ENCODE peak calls at places on chromosome 10, in six cellular contexts. One of them, this sample, is unnamed.

GRCh38 chr10:69492091-69492745 is 41.0 kb downstream of the TSPAN15 start:
- DNase-seq in NCI-H446: peak
- DNase-seq in GM12891: no peak
- DNase-seq in dermis microvascular lymphatic vessel endothelial cell: no peak
- DNase-seq in SK-MEL-5: no peak
- DNase-seq in stimulated activated CD8-positive, alpha-beta memory T cell treated with anti-CD3 and anti-CD28 coated beads, Interleukin-15, amount 100 ng/mL, for 24 hours: no peak
- DNase-seq in this sample: no peak

GRCh38 chr10:128324058-128324457 is 197.8 kb upstream of the MKI67 start:
- DNase-seq in NCI-H446: no peak
- DNase-seq in GM12891: no peak
- DNase-seq in dermis microvascular lymphatic vessel endothelial cell: no peak
- DNase-seq in SK-MEL-5: peak
- DNase-seq in stimulated activated CD8-positive, alpha-beta memory T cell treated with anti-CD3 and anti-CD28 coated beads, Interleukin-15, amount 100 ng/mL, for 24 hours: no peak
- DNase-seq in this sample: no peak

GRCh38 chr10:66836057-66836456 is 89.8 kb upstream of the LRRTM3 start:
- DNase-seq in NCI-H446: no peak
- DNase-seq in GM12891: no peak
- DNase-seq in dermis microvascular lymphatic vessel endothelial cell: no peak
- DNase-seq in SK-MEL-5: no peak
- DNase-seq in stimulated activated CD8-positive, alpha-beta memory T cell treated with anti-CD3 and anti-CD28 coated beads, Interleukin-15, amount 100 ng/mL, for 24 hours: no peak
- DNase-seq in this sample: no peak

GRCh38 chr10:3654496-3654895 is 130.5 kb downstream of the KLF6 start:
- DNase-seq in NCI-H446: no peak
- DNase-seq in GM12891: no peak
- DNase-seq in dermis microvascular lymphatic vessel endothelial cell: no peak
- DNase-seq in SK-MEL-5: no peak
- DNase-seq in stimulated activated CD8-positive, alpha-beta memory T cell treated with anti-CD3 and anti-CD28 coated beads, Interleukin-15, amount 100 ng/mL, for 24 hours: no peak
- DNase-seq in this sample: no peak

GRCh38 chr10:44398271-44398670 is 13.4 kb upstream of the CXCL12 start:
- DNase-seq in NCI-H446: no peak
- DNase-seq in GM12891: no peak
- DNase-seq in dermis microvascular lymphatic vessel endothelial cell: no peak
- DNase-seq in SK-MEL-5: no peak
- DNase-seq in stimulated activated CD8-positive, alpha-beta memory T cell treated with anti-CD3 and anti-CD28 coated beads, Interleukin-15, amount 100 ng/mL, for 24 hours: no peak
- DNase-seq in this sample: no peak

GRCh38 chr10:103881420-103882284 is 26.3 kb upstream of the SH3PXD2A start:
- DNase-seq in NCI-H446: no peak
- DNase-seq in GM12891: no peak
- DNase-seq in dermis microvascular lymphatic vessel endothelial cell: no peak
- DNase-seq in SK-MEL-5: no peak
- DNase-seq in stimulated activated CD8-positive, alpha-beta memory T cell treated with anti-CD3 and anti-CD28 coated beads, Interleukin-15, amount 100 ng/mL, for 24 hours: no peak
- DNase-seq in this sample: no peak

GRCh38 chr10:120414946-120415345 is 42.1 kb upstream of the PLPP4 start:
- DNase-seq in NCI-H446: no peak
- DNase-seq in GM12891: no peak
- DNase-seq in dermis microvascular lymphatic vessel endothelial cell: no peak
- DNase-seq in SK-MEL-5: no peak
- DNase-seq in stimulated activated CD8-positive, alpha-beta memory T cell treated with anti-CD3 and anti-CD28 coated beads, Interleukin-15, amount 100 ng/mL, for 24 hours: no peak
- DNase-seq in this sample: no peak

GRCh38 chr10:13560597-13560996 is 26.2 kb upstream of the PRPF18 start:
- DNase-seq in NCI-H446: peak
- DNase-seq in GM12891: no peak
- DNase-seq in dermis microvascular lymphatic vessel endothelial cell: no peak
- DNase-seq in SK-MEL-5: no peak
- DNase-seq in stimulated activated CD8-positive, alpha-beta memory T cell treated with anti-CD3 and anti-CD28 coated beads, Interleukin-15, amount 100 ng/mL, for 24 hours: no peak
- DNase-seq in this sample: no peak

GRCh38 chr10:43203491-43204393 is 63.1 kb downstream of the RASGEF1A start:
- DNase-seq in NCI-H446: no peak
- DNase-seq in GM12891: peak
- DNase-seq in dermis microvascular lymphatic vessel endothelial cell: no peak
- DNase-seq in SK-MEL-5: peak
- DNase-seq in stimulated activated CD8-positive, alpha-beta memory T cell treated with anti-CD3 and anti-CD28 coated beads, Interleukin-15, amount 100 ng/mL, for 24 hours: no peak
- DNase-seq in this sample: no peak

GRCh38 chr10:14185501-14186045 is 145.2 kb downstream of the FRMD4A start:
- DNase-seq in NCI-H446: peak
- DNase-seq in GM12891: peak
- DNase-seq in dermis microvascular lymphatic vessel endothelial cell: no peak
- DNase-seq in SK-MEL-5: peak
- DNase-seq in stimulated activated CD8-positive, alpha-beta memory T cell treated with anti-CD3 and anti-CD28 coated beads, Interleukin-15, amount 100 ng/mL, for 24 hours: no peak
- DNase-seq in this sample: no peak

GRCh38 chr10:128739937-128740336 is 613.7 kb upstream of the MKI67 start:
- DNase-seq in NCI-H446: no peak
- DNase-seq in GM12891: no peak
- DNase-seq in dermis microvascular lymphatic vessel endothelial cell: no peak
- DNase-seq in SK-MEL-5: peak
- DNase-seq in stimulated activated CD8-positive, alpha-beta memory T cell treated with anti-CD3 and anti-CD28 coated beads, Interleukin-15, amount 100 ng/mL, for 24 hours: no peak
- DNase-seq in this sample: no peak

GRCh38 chr10:98135222-98135899 is 904 bp downstream of the R3HCC1L start:
- DNase-seq in NCI-H446: no peak
- DNase-seq in GM12891: no peak
- DNase-seq in dermis microvascular lymphatic vessel endothelial cell: no peak
- DNase-seq in SK-MEL-5: no peak
- DNase-seq in stimulated activated CD8-positive, alpha-beta memory T cell treated with anti-CD3 and anti-CD28 coated beads, Interleukin-15, amount 100 ng/mL, for 24 hours: no peak
- DNase-seq in this sample: no peak

GRCh38 chr10:78861456-78862327 is 207.1 kb upstream of the ZMIZ1 start:
- DNase-seq in NCI-H446: peak
- DNase-seq in GM12891: no peak
- DNase-seq in dermis microvascular lymphatic vessel endothelial cell: no peak
- DNase-seq in SK-MEL-5: no peak
- DNase-seq in stimulated activated CD8-positive, alpha-beta memory T cell treated with anti-CD3 and anti-CD28 coated beads, Interleukin-15, amount 100 ng/mL, for 24 hours: no peak
- DNase-seq in this sample: no peak

This sample was measured in cortex of kidney.